ENCODE peak calls at places on chromosomes 2 and 18, in ten cellular contexts. G is fibroblast of pulmonary artery, C is cardiac muscle cell, M is foreskin fibroblast, R is GM12865, P is cardiac fibroblast, O is fibroblast of mammary gland, K is progenitor cell of endocrine pancreas, X is AG04450, W is dorsolateral prefrontal cortex. A is an unnamed sample.

GRCh38 chr2:215535726-215536125 is 99.9 kb upstream of the FN1 start:
- DNase-seq in P (peak), X (no peak), R (no peak), C (no peak), W (no peak), M (peak), K (no peak), G (no peak), O (peak), A (no peak)

GRCh38 chr18:70256184-70256583 is 32.7 kb upstream of the SOCS6 start:
- DNase-seq in K (no peak), M (no peak), R (no peak), W (no peak), P (no peak), C (no peak), X (no peak), O (no peak), G (no peak), A (no peak)

GRCh38 chr2:211157856-211158463 is 601.6 kb downstream of the CPS1 start:
- DNase-seq in G (peak), M (peak), O (peak), C (peak), R (peak), P (peak), K (peak), W (peak), X (no peak), A (peak)

GRCh38 chr2:166647935-166648334 is 153.9 kb upstream of the SCN7A start:
- DNase-seq in P (no peak), X (no peak), K (no peak), G (no peak), O (no peak), C (no peak), R (no peak), W (no peak), M (no peak), A (no peak)

GRCh38 chr18:13447621-13448020 is 229.1 kb downstream of the LDLRAD4 start:
- DNase-seq in M (no peak), O (peak), W (no peak), K (no peak), X (no peak), C (peak), P (peak), R (no peak), G (peak), A (no peak)

GRCh38 chr2:168666339-168666738 is 136.1 kb upstream of the NOSTRIN start:
- DNase-seq in G (peak), C (no peak), P (peak), O (peak), K (no peak), M (no peak), W (no peak), R (no peak), X (peak), A (no peak)

GRCh38 chr2:69946351-69947077 is 14.9 kb downstream of the ASPRV1 start:
- DNase-seq in P (peak), K (no peak), R (peak), X (no peak), W (no peak), G (peak), M (peak), O (peak), C (peak), A (no peak)

GRCh38 chr18:46939998-46940571 is 22.7 kb downstream of the KATNAL2 start:
- DNase-seq in G (no peak), K (no peak), R (no peak), O (no peak), C (peak), P (no peak), X (no peak), W (no peak), M (no peak), A (no peak)

GRCh38 chr18:62500174-62500573 is 22.7 kb upstream of the ZCCHC2 start:
- DNase-seq in O (no peak), W (no peak), P (no peak), X (no peak), K (no peak), R (no peak), G (no peak), C (no peak), M (no peak), A (no peak)

GRCh38 chr2:180927030-180927686 is 53.2 kb upstream of the UBE2E3 start:
- DNase-seq in G (no peak), P (no peak), K (no peak), R (no peak), W (no peak), C (no peak), X (no peak), M (peak), O (no peak), A (no peak)

GRCh38 chr2:69937968-69938367 is 23.1 kb downstream of the MXD1 start:
- DNase-seq in K (no peak), P (no peak), R (no peak), M (no peak), G (no peak), W (no peak), X (no peak), O (no peak), C (no peak), A (no peak)

GRCh38 chr18:49011291-49011746 is 60.6 kb upstream of the SMAD7 start:
- DNase-seq in X (no peak), P (no peak), O (no peak), C (no peak), W (no peak), R (no peak), G (no peak), K (no peak), M (no peak), A (no peak)

GRCh38 chr18:79766308-79766707 is 31.4 kb upstream of the KCNG2 start:
- DNase-seq in R (no peak), G (no peak), C (no peak), O (no peak), X (no peak), W (peak), K (no peak), P (no peak), M (no peak), A (no peak)

GRCh38 chr18:3585656-3586509 is 135.9 kb downstream of the TGIF1 start:
- DNase-seq in C (peak), M (peak), K (peak), O (peak), W (peak), X (no peak), G (peak), P (peak), R (peak), A (peak)

GRCh38 chr2:25790074-25790473 is 88.2 kb downstream of the ASXL2 start:
- DNase-seq in G (no peak), W (no peak), X (no peak), O (peak), K (no peak), M (no peak), C (no peak), R (peak), P (no peak), A (no peak)

GRCh38 chr2:72713857-72714256 is 112.0 kb downstream of the EXOC6B start:
- DNase-seq in R (no peak), W (no peak), P (no peak), C (no peak), M (no peak), O (no peak), G (no peak), K (no peak), X (no peak), A (no peak)

GRCh38 chr2:111675419-111676194 is 208.4 kb downstream of the ANAPC1 start:
- DNase-seq in M (peak), O (no peak), W (no peak), C (no peak), R (no peak), P (no peak), G (no peak), K (no peak), X (no peak), A (no peak)

GRCh38 chr2:218397502-218398436 is 1.9 kb upstream of the CTDSP1 start:
- DNase-seq in X (no peak), M (peak), C (peak), K (peak), R (peak), O (peak), G (peak), P (peak), W (no peak), A (peak)

GRCh38 chr2:96423281-96423680 is 81.9 kb downstream of the NEURL3 start:
- DNase-seq in P (peak), R (no peak), M (no peak), C (peak), O (peak), X (no peak), G (peak), W (no peak), K (no peak), A (no peak)

GRCh38 chr2:25378731-25379490 is 37.2 kb upstream of the DNMT3A start:
- DNase-seq in W (no peak), P (peak), K (no peak), O (no peak), G (peak), M (no peak), R (no peak), X (no peak), C (no peak), A (no peak)

GRCh38 chr2:177763532-177764265 is 308.9 kb downstream of the PDE11A start:
- DNase-seq in K (peak), X (peak), O (peak), M (peak), P (peak), C (peak), G (peak), R (peak), W (peak), A (peak)

GRCh38 chr2:26852405-26853348 is 4.7 kb downstream of the DPYSL5 start:
- DNase-seq in R (no peak), W (peak), X (no peak), C (no peak), M (peak), O (peak), K (no peak), G (no peak), P (no peak), A (no peak)

GRCh38 chr2:824954-825353 is 125.7 kb upstream of the SNTG2 start:
- DNase-seq in O (no peak), R (no peak), K (no peak), W (no peak), G (no peak), C (no peak), P (no peak), M (no peak), X (no peak), A (no peak)

GRCh38 chr2:100283724-100284501 is 38.4 kb downstream of the LONRF2 start:
- DNase-seq in W (no peak), P (no peak), G (no peak), M (no peak), R (no peak), K (no peak), O (peak), X (no peak), C (no peak), A (no peak)

GRCh38 chr2:180196419-180196977 is 189.4 kb upstream of the CWC22 start:
- DNase-seq in P (peak), G (no peak), M (peak), X (no peak), R (no peak), O (peak), W (no peak), K (no peak), C (no peak), A (no peak)

DNA sequence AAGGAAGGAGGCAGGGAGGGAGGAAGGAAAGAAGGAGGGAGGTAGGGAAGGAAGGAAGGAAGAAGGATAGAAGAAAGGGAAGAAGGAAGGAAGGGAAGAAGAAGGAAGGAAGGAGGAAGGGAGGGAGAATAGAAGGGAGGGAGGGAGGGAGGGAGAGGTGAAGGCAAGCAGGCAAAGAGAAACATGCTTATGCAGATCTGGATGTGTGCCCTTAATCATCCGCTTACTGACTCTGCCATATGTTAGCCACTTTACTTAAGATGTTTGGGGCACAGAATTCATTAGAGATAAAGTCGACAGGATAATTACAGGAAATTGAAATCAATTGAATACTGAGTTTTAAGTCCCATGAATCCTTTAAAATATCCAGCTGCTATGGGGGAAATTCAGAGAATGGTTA is 334.2 kb downstream of the GRB14 start:
- DNase-seq in W (no peak), M (no peak), C (no peak), P (no peak), X (no peak), O (no peak), G (no peak), K (no peak), R (no peak), A (no peak)
- TF ChIP-seq CTCF in W (no peak), M (no peak), C (no peak), P (no peak), X (no peak), O (no peak), G (no peak), K (no peak), R (no peak), A (no peak)

DNA sequence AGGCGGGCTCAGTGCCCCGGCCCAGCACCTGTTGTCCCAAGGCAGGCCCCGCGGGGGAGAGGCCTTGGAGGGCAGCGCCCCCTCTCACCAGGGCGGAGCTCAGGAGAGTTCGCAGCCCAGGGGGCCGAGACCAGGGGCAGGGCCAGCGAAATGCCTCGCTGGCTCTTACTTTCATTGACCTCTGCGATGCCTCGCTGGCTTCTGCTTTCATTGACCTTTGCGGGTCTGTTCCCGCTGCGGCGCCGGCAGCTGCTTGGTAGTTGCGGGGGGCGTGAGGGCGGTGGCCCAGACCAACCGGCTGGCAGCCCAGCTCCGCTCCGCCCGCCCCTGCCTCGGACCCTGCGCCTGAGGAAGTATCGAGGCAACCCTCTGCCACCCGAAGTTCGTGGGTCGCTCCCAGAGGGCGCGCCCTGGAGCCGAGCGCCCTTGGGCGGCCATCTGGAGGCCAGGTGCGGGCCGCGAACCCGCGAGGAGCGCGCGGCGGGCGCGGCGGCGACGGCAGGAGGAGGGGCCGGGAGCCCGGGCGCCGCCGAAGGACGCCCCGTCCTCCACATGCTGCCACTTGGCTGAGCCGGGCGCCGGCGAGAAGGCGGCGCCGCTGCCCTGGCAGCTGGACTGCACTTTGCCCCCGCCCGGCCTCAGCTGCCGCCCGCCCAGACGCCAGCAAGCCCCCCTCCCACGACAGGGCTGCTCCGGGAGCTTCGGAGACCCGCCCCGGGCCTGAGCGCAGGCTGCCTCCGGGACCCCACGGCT is 118.0 kb upstream of the MSTN start:
- DNase-seq in W (peak), K (peak), O (peak), R (peak), C (peak), M (peak), P (no peak), G (no peak), X (no peak), A (peak)
- TF ChIP-seq CTCF in W (peak), K (peak), O (no peak), R (peak), C (peak), M (peak), P (peak), G (peak), X (peak), A (peak)

GRCh38 chr2:152861349-152861942 is 143.0 kb downstream of the ARL6IP6 start:
- DNase-seq in P (peak), X (no peak), M (peak), K (no peak), R (peak), G (peak), O (peak), W (no peak), C (peak), A (no peak)
- TF ChIP-seq CTCF in P (peak), X (peak), M (peak), K (peak), R (peak), G (peak), O (peak), W (peak), C (peak), A (peak)

GRCh38 chr2:10240161-10240681 is 62.5 kb upstream of the HPCAL1 start:
- DNase-seq in C (no peak), W (no peak), G (no peak), K (no peak), O (no peak), R (no peak), X (no peak), P (no peak), M (no peak), A (no peak)
- TF ChIP-seq CTCF in C (no peak), W (no peak), G (no peak), K (no peak), O (no peak), R (no peak), X (no peak), P (no peak), M (no peak), A (no peak)

GRCh38 chr2:233117811-233118480 is 57.8 kb downstream of the INPP5D start:
- DNase-seq in X (no peak), K (no peak), P (no peak), O (no peak), R (no peak), M (no peak), C (no peak), G (no peak), W (no peak), A (no peak)
- TF ChIP-seq CTCF in X (no peak), K (no peak), P (no peak), O (no peak), R (no peak), M (no peak), C (no peak), G (no peak), W (no peak), A (no peak)

GRCh38 chr2:113979172-113980128 is 89.6 kb downstream of the ACTR3 start:
- DNase-seq in C (no peak), G (no peak), X (no peak), W (no peak), P (no peak), M (no peak), R (peak), K (no peak), O (no peak), A (peak)
- TF ChIP-seq CTCF in C (peak), G (peak), X (peak), W (peak), P (peak), M (no peak), R (peak), K (peak), O (peak), A (peak)

DNA sequence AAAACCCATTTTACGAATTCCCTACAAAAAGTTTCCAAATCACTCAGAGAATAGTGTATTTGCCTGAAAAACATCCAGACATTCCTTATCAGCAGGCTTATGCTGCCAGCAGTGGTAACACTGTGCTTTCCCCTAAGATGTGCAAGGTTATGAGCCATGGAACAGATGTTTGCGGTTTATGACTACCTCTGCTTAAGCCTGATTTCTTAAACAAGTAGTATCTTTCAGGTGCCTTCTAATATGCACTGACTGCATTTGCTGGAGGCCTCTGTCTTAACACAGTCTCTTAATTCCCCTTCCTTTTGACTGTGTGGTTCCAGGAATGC is 54.8 kb downstream of the CDC42EP3 start:
- DNase-seq in M (peak), W (no peak), C (peak), P (peak), G (peak), K (no peak), X (peak), R (no peak), O (peak), A (no peak)
- TF ChIP-seq CTCF in M (no peak), W (no peak), C (no peak), P (no peak), G (no peak), K (no peak), X (no peak), R (no peak), O (no peak), A (no peak)

DNA sequence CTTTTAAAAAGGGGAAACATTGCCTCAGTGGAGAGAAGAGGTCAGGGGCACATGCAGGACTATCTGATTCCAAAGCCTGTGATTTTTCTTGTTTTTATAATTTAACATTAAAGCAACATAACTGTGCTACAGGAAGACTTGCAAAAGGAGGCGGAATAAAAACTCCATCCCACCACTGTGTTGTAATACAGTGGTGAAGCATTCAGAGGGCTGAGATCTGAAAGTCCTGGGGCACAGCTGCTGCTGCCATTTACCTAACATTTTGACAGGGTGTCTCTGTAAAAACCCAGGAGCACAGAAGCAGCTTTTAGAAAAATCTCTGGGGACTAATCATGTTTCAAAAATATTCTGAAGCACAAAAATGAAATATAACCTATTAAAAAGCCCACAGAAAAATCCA is 97.6 kb downstream of the GRB14 start:
- DNase-seq in G (no peak), K (no peak), R (no peak), W (no peak), X (no peak), O (no peak), P (no peak), C (no peak), M (peak), A (no peak)
- TF ChIP-seq CTCF in G (no peak), K (no peak), R (no peak), W (no peak), X (no peak), O (no peak), P (no peak), C (no peak), M (no peak), A (no peak)